ENCODE peak calls at places on chromosomes 3 and 15, in eight cellular contexts. K, B, J, G, T, U, Z and S are unnamed samples.

GRCh38 chr3:16769525-16769924 is 115.2 kb upstream of the PLCL2 start:
- DNase-seq in B (no peak), T (no peak), K (no peak), U (no peak), G (no peak), Z (no peak), J (no peak), S (no peak)

GRCh38 chr3:38343797-38344594 is 2.6 kb upstream of the XYLB start:
- DNase-seq in Z (no peak), T (no peak), U (no peak), K (no peak), B (no peak), J (peak), G (no peak), S (no peak)

GRCh38 chr15:71612066-71612715 is 198.2 kb upstream of the NR2E3 start:
- DNase-seq in T (no peak), K (no peak), U (no peak), Z (no peak), G (peak), J (no peak), B (no peak), S (no peak)

GRCh38 chr3:173913397-173913796 is 515.9 kb downstream of the NLGN1 start:
- DNase-seq in K (no peak), Z (no peak), J (no peak), T (no peak), U (no peak), B (no peak), G (no peak), S (no peak)

GRCh38 chr3:39639344-39640236 is 169.8 kb upstream of the MYRIP start:
- DNase-seq in G (no peak), J (peak), T (no peak), U (no peak), B (peak), K (peak), Z (no peak), S (peak)

GRCh38 chr15:34754674-34755418 is at the start of gene GJD2:
- DNase-seq in Z (no peak), U (no peak), T (no peak), K (no peak), B (no peak), G (no peak), J (no peak), S (no peak)

GRCh38 chr15:70401709-70402108 is 304.0 kb upstream of the TLE3 start:
- DNase-seq in J (no peak), Z (no peak), T (no peak), U (no peak), B (no peak), K (no peak), G (no peak), S (no peak)

GRCh38 chr3:12906141-12906915 is 65.0 kb upstream of the RPL32 start:
- DNase-seq in B (no peak), J (no peak), T (no peak), Z (no peak), K (no peak), G (no peak), U (no peak), S (no peak)

DNA sequence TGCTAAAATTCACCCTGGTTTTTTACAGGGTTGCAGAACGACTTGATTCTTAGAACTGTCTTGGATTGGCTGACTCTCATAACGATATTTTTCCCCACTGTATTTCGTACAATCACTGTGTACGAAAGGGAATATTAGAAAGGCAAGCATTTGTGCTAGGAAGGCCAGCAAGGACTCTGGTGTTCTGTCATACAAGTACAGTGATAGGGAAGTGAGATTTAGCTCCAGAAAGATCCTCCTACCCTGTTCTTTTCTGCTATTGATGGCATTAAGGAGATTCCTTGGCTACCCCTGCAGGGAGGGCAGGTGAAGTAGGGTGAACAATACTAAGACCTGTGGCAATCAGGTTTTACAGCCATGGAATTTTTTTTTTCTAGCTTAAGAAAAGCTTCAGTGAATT is 53.8 kb upstream of the SCAANT1 start:
- DNase-seq in T (no peak), Z (no peak), G (no peak), U (no peak), B (no peak), K (no peak), J (no peak), S (no peak)
- TF ChIP-seq CTCF in T (no peak), Z (no peak), G (no peak), U (no peak), B (no peak), K (no peak), J (no peak), S (no peak)

GRCh38 chr3:98522538-98523281 is at the start of gene CLDND1:
- DNase-seq in Z (peak), K (peak), J (peak), T (peak), B (peak), G (peak), U (peak), S (peak)

GRCh38 chr3:98528474-98529346 is 3.1 kb upstream of the GPR15 start:
- DNase-seq in K (no peak), G (no peak), T (no peak), Z (no peak), J (no peak), B (no peak), U (no peak), S (no peak)

GRCh38 chr3:98529856-98530459 is 1.8 kb upstream of the GPR15 start:
- DNase-seq in J (no peak), U (no peak), Z (no peak), T (no peak), K (no peak), B (no peak), G (no peak), S (no peak)

GRCh38 chr3:98521897-98522537 is 685 bp downstream of the CLDND1 start:
- DNase-seq in G (peak), U (peak), J (peak), T (peak), B (peak), K (peak), Z (no peak), S (peak)

GRCh38 chr3:98525494-98525893 is 2.8 kb upstream of the CLDND1 start:
- DNase-seq in T (no peak), B (no peak), J (no peak), Z (no peak), G (no peak), K (no peak), U (no peak), S (no peak)
- H3K4me3 ChIP-seq in T (no peak), B (no peak), J (no peak), Z (no peak), G (no peak), K (no peak), U (no peak), S (no peak)

GRCh38 chr3:79019924-79020173 is 747.9 kb downstream of the ROBO1 start:
- DNase-seq in B (no peak), T (no peak), K (no peak), U (no peak), Z (no peak), G (no peak), J (no peak), S (no peak)

GRCh38 chr3:79015854-79016253 is 751.9 kb downstream of the ROBO1 start:
- DNase-seq in T (no peak), K (no peak), B (no peak), J (no peak), U (no peak), G (no peak), Z (no peak), S (no peak)

GRCh38 chr3:79019137-79019923 is 748.5 kb downstream of the ROBO1 start:
- DNase-seq in K (peak), U (peak), Z (peak), J (peak), T (peak), B (peak), G (peak), S (peak)

GRCh38 chr3:79016587-79017380 is 751.0 kb downstream of the ROBO1 start:
- DNase-seq in B (no peak), T (no peak), G (no peak), J (peak), Z (no peak), K (no peak), U (no peak), S (no peak)

GRCh38 chr3:79018671-79019136 is 749.1 kb downstream of the ROBO1 start:
- DNase-seq in Z (peak), T (peak), B (peak), U (no peak), J (peak), G (peak), K (no peak), S (no peak)
- TF ChIP-seq CTCF in Z (no peak), T (no peak), B (no peak), U (no peak), J (peak), G (no peak), K (no peak), S (no peak)

GRCh38 chr15:40906947-40907802 is 12.9 kb downstream of the VPS18 start:
- DNase-seq in J (peak), B (no peak), T (peak), U (no peak), K (no peak), Z (no peak), G (peak), S (no peak)
- H3K4me3 ChIP-seq in J (peak), B (peak), T (peak), U (no peak), K (peak), Z (peak), G (peak), S (peak)

GRCh38 chr3:108914774-108915641 is 38.7 kb downstream of the GUCA1C start:
- DNase-seq in T (peak), B (peak), K (peak), U (peak), G (no peak), J (peak), Z (no peak), S (peak)
- TF ChIP-seq CTCF in T (peak), B (peak), K (peak), U (peak), G (peak), J (peak), Z (peak), S (peak)